ENCODE peak calls at places on chromosome 21, in four cellular contexts. R, I, N and P are unnamed samples.

GRCh38 chr21:37620401-37620800 is 253.8 kb downstream of the DYRK1A start:
- DNase-seq in R (peak), N (no peak), I (no peak), P (peak)

GRCh38 chr21:27248791-27249190 is 281.9 kb upstream of the ADAMTS5 start:
- DNase-seq in R (no peak), N (no peak), I (no peak), P (no peak)

GRCh38 chr21:25170681-25171080 is 436.6 kb downstream of the MRPL39 start:
- DNase-seq in I (no peak), N (no peak), R (no peak), P (no peak)

GRCh38 chr21:36990508-36991205 is 15.8 kb upstream of the RIPPLY3 start:
- DNase-seq in N (no peak), R (no peak), I (no peak), P (no peak)

GRCh38 chr21:25938673-25939395 is 204.1 kb downstream of the GABPA start:
- DNase-seq in N (no peak), I (no peak), R (peak), P (no peak)

GRCh38 chr21:33197546-33197945 is 32.2 kb upstream of the IFNAR2 start:
- DNase-seq in I (no peak), R (peak), N (peak), P (no peak)

GRCh38 chr21:35779690-35780570 is 280.4 kb downstream of the SETD4 start:
- DNase-seq in I (no peak), N (no peak), R (peak), P (peak)

GRCh38 chr21:45266518-45267389 is 20.9 kb downstream of the POFUT2 start:
- DNase-seq in I (no peak), R (no peak), N (no peak), P (no peak)

GRCh38 chr21:14826630-14827029 is 238.2 kb downstream of the NRIP1 start:
- DNase-seq in I (no peak), N (no peak), R (no peak), P (no peak)

GRCh38 chr21:33760641-33761103 is 118.4 kb downstream of the ITSN1 start:
- DNase-seq in R (peak), I (no peak), N (no peak), P (peak)

GRCh38 chr21:38945536-38946245 is 140.0 kb downstream of the ETS2 start:
- DNase-seq in I (no peak), N (no peak), R (no peak), P (no peak)

GRCh38 chr21:32403201-32403701 is 9.3 kb upstream of the EVA1C start:
- DNase-seq in I (peak), R (peak), N (peak), P (peak)

GRCh38 chr21:46385846-46386725 is 62.1 kb downstream of the PCNT start:
- DNase-seq in I (no peak), R (no peak), N (peak), P (no peak)

GRCh38 chr21:44734026-44734745 is 22.8 kb upstream of the TSPEAR start:
- DNase-seq in N (no peak), R (no peak), I (no peak), P (no peak)

GRCh38 chr21:34808569-34809204 is 139.9 kb downstream of the CLIC6 start:
- DNase-seq in N (no peak), I (peak), R (peak), P (peak)

GRCh38 chr21:45979141-45979631 is 2.4 kb upstream of the COL6A1 start:
- DNase-seq in N (peak), I (no peak), R (no peak), P (no peak)

GRCh38 chr21:38699048-38699447 is 106.7 kb upstream of the ETS2 start:
- DNase-seq in I (peak), R (no peak), N (no peak), P (no peak)

GRCh38 chr21:26389971-26390641 is 183.0 kb downstream of the CYYR1 start:
- DNase-seq in R (peak), I (no peak), N (no peak), P (peak)

GRCh38 chr21:16074950-16075489 is 345.2 kb downstream of the USP25 start:
- DNase-seq in N (no peak), I (no peak), R (no peak), P (no peak)

GRCh38 chr21:45542667-45543370 is 579 bp upstream of the SLC19A1 start:
- DNase-seq in I (no peak), R (no peak), N (peak), P (peak)

GRCh38 chr21:18810136-18810535 is 406.6 kb upstream of the TMPRSS15 start:
- DNase-seq in R (no peak), I (no peak), N (no peak), P (no peak)

GRCh38 chr21:21165063-21165645 is 166.9 kb downstream of the NCAM2 start:
- DNase-seq in N (no peak), R (peak), I (no peak), P (peak)

GRCh38 chr21:44874240-44874496 is 678 bp upstream of the PTTG1IP start:
- DNase-seq in I (no peak), R (no peak), N (no peak), P (no peak)

GRCh38 chr21:40185208-40185607 is 318.0 kb downstream of the PCP4 start:
- DNase-seq in R (no peak), I (no peak), N (no peak), P (no peak)

GRCh38 chr21:28794341-28794970 is 198.2 kb downstream of the LTN1 start:
- DNase-seq in N (no peak), R (no peak), I (no peak), P (no peak)

GRCh38 chr21:42830456-42831455 is 48.6 kb downstream of the WDR4 start:
- DNase-seq in N (no peak), I (peak), R (no peak), P (peak)

GRCh38 chr21:32135401-32136363 is 143.2 kb downstream of the MIS18A start:
- DNase-seq in R (no peak), N (no peak), I (no peak), P (peak)

GRCh38 chr21:38505654-38506523 is 7.6 kb upstream of the ERG start:
- DNase-seq in N (no peak), R (peak), I (peak), P (peak)

GRCh38 chr21:26982767-26983166 is 15.9 kb upstream of the ADAMTS5 start:
- DNase-seq in R (peak), N (no peak), I (peak), P (no peak)

GRCh38 chr21:45361033-45361997 is 43.6 kb upstream of the COL18A1 start:
- DNase-seq in I (no peak), R (no peak), N (peak), P (no peak)

GRCh38 chr21:46392921-46393320 is 65.8 kb upstream of the DIP2A start:
- DNase-seq in I (no peak), N (peak), R (peak), P (peak)

GRCh38 chr21:42782723-42783247 is 96.6 kb downstream of the WDR4 start:
- DNase-seq in R (no peak), I (no peak), N (no peak), P (no peak)

GRCh38 chr21:15992171-15992570 is 262.4 kb downstream of the USP25 start:
- DNase-seq in I (no peak), N (no peak), R (peak), P (no peak)

GRCh38 chr21:17711896-17712295 is 99.2 kb upstream of the BTG3 start:
- DNase-seq in N (no peak), R (no peak), I (no peak), P (no peak)

GRCh38 chr21:26148071-26148470 is 22.5 kb downstream of the APP start:
- DNase-seq in I (peak), R (peak), N (no peak), P (peak)

GRCh38 chr21:36719614-36720013 is 20.7 kb downstream of the SIM2 start:
- DNase-seq in N (no peak), I (no peak), R (no peak), P (no peak)

GRCh38 chr21:42845296-42845965 is 33.9 kb downstream of the WDR4 start:
- DNase-seq in I (no peak), R (peak), N (peak), P (no peak)

GRCh38 chr21:34908424-34909055 is 140.6 kb downstream of the RUNX1 start:
- DNase-seq in I (no peak), N (no peak), R (peak), P (peak)

GRCh38 chr21:31293986-31294385 is 50.1 kb downstream of the TIAM1 start:
- DNase-seq in I (peak), R (peak), N (no peak), P (peak)

GRCh38 chr21:32102426-32102825 is 176.4 kb downstream of the MIS18A start:
- DNase-seq in I (no peak), R (no peak), N (no peak), P (peak)